ENCODE peak calls at places on chromosomes 4 and X, in nine cellular contexts. A is WTC11, J is omental fat pad, C is upper lobe of left lung, I is psoas muscle, T is cardiac fibroblast, B is progenitor cell of endocrine pancreas, O is tibial artery, Y is BJ. K is an unnamed sample.

GRCh38 chr4:2441393-2442174 is 22.8 kb downstream of the CFAP99 start:
- DNase-seq in A (peak; percentile 95), J (no peak), C (peak; percentile 57), I (peak; percentile 63), T (peak; percentile 69), B (peak; percentile 45), O (no peak), Y (no peak), K (peak; percentile 96)

GRCh38 chr4:24551492-24552330 is 32.6 kb downstream of the DHX15 start:
- DNase-seq in A (no peak), J (no peak), C (no peak), I (no peak), T (peak; percentile 48), B (no peak), O (no peak), Y (peak; percentile 24), K (no peak)

GRCh38 chr4:126338572-126338971 is 1023.8 kb downstream of the FAT4 start:
- DNase-seq in A (no peak), J (no peak), C (no peak), I (no peak), T (no peak), B (no peak), O (no peak), Y (no peak), K (no peak)

GRCh38 chr4:113958766-113959540 is 20.5 kb downstream of the ARSJ start:
- DNase-seq in A (no peak), J (no peak), C (no peak), I (no peak), T (peak; percentile 96), B (no peak), O (no peak), Y (peak; percentile 94), K (no peak)

GRCh38 chr4:103002551-103002950 is 17.0 kb downstream of the SLC9B1 start:
- DNase-seq in A (no peak), J (no peak), C (no peak), I (no peak), T (peak; percentile 37), B (no peak), O (no peak), Y (no peak), K (no peak)

GRCh38 chrX:111719426-111720210 is 38.6 kb downstream of the ALG13 start:
- DNase-seq in A (no peak), J (no peak), C (no peak), I (no peak), T (peak; percentile 5), B (no peak), O (no peak), Y (no peak), K (no peak)

GRCh38 chr4:151921811-151922210 is 161.0 kb upstream of the GATB start:
- DNase-seq in A (no peak), J (no peak), C (no peak), I (no peak), T (peak; percentile 59), B (no peak), O (no peak), Y (peak; percentile 57), K (no peak)

GRCh38 chr4:43607827-43608461 is 715.4 kb downstream of the GRXCR1 start:
- DNase-seq in A (no peak), J (no peak), C (no peak), I (no peak), T (no peak), B (no peak), O (no peak), Y (no peak), K (no peak)

GRCh38 chr4:144709793-144710525 is 64.0 kb downstream of the HHIP start:
- DNase-seq in A (no peak), J (no peak), C (no peak), I (no peak), T (peak; percentile 95), B (no peak), O (no peak), Y (no peak), K (no peak)

GRCh38 chr4:142719854-142720541 is 126.1 kb downstream of the INPP4B start:
- DNase-seq in A (no peak), J (no peak), C (no peak), I (no peak), T (peak; percentile 66), B (no peak), O (no peak), Y (no peak), K (peak; percentile 17)

GRCh38 chrX:154049209-154050112 is 29.8 kb upstream of the IRAK1 start:
- DNase-seq in A (no peak), J (no peak), C (no peak), I (peak; percentile 68), T (no peak), B (no peak), O (no peak), Y (no peak), K (no peak)

GRCh38 chr4:182230256-182230655 is 12.9 kb upstream of the TENM3 start:
- DNase-seq in A (no peak), J (no peak), C (no peak), I (no peak), T (no peak), B (no peak), O (no peak), Y (no peak), K (no peak)

GRCh38 chrX:106177982-106178321 is 9.8 kb downstream of the PWWP3B start:
- DNase-seq in A (no peak), J (no peak), C (no peak), I (no peak), T (no peak), B (no peak), O (no peak), Y (no peak), K (no peak)

GRCh38 chrX:2385224-2385623 is 115.6 kb downstream of the DHRSX start:
- DNase-seq in A (no peak), J (no peak), C (no peak), I (no peak), T (peak; percentile 85), B (no peak), O (no peak), Y (peak; percentile 40), K (no peak)

DNA sequence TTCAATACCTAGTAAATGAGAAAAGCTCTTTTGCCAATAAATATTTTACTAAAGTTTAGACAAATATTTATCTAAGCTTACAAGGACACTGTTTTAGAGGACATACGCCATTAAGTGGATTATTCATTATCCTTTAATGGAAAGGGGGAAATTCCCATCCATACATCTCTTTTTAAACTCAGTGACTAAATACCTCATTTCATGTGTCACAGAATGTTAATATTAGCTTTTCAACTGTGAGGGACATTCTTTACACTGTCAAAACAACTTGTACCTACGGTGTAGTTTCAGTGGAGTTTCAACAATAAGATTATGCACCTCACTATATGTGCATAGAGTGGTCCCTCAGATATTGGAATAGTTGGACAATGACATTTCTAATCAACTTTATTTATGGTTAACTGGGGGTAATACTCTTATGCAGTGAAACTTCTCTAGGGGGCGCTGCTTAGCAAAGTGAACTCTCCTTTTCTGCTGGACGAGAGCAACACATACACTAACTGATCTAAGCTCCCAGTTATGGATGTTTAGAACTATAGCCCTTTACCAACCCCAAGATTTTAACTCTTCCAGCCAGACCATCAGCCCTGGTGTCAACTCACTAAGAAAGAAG is 9.7 kb downstream of the HS6ST2 start:
- DNase-seq in A (no peak), J (no peak), C (no peak), I (no peak), T (no peak), B (no peak), O (no peak), Y (no peak), K (no peak)
- TF ChIP-seq CTCF in A (peak; percentile 43), J (no peak), C (no peak), I (no peak), T (no peak), B (peak; percentile 58), O (no peak), Y (no peak), K (no peak)

GRCh38 chr4:134906404-134907023 is 704.9 kb upstream of the PABPC4L start:
- DNase-seq in A (no peak), J (no peak), C (no peak), I (no peak), T (peak; percentile 1), B (no peak), O (no peak), Y (no peak), K (no peak)
- TF ChIP-seq CTCF in A (peak; percentile 31), J (no peak), C (no peak), I (no peak), T (no peak), B (peak; percentile 63), O (no peak), Y (peak; percentile 51), K (peak; percentile 44)

DNA sequence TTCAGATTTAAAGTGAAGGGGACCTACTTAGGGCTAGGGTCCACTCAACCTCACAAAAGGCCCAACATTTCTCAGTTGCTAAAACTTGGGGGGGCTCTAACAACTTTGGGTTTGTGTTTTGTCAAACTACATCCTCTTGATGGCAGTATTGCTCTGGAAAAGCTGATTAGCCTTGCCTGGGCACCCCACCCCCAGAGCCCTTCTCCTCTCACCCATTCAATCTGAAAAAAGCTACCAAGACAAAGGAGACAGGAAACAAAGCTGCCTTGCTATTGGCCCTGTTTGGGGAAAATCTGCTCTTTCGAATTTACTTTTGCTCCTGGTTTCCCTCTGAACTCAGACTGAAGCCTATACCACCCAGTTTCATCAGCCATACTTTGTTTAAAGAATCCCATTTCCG is 195.2 kb upstream of the STK26 start:
- DNase-seq in A (peak; percentile 23), J (no peak), C (no peak), I (no peak), T (peak; percentile 43), B (no peak), O (no peak), Y (no peak), K (peak; percentile 28)
- TF ChIP-seq CTCF in A (no peak), J (no peak), C (no peak), I (no peak), T (no peak), B (peak; percentile 49), O (no peak), Y (no peak), K (peak; percentile 58)

DNA sequence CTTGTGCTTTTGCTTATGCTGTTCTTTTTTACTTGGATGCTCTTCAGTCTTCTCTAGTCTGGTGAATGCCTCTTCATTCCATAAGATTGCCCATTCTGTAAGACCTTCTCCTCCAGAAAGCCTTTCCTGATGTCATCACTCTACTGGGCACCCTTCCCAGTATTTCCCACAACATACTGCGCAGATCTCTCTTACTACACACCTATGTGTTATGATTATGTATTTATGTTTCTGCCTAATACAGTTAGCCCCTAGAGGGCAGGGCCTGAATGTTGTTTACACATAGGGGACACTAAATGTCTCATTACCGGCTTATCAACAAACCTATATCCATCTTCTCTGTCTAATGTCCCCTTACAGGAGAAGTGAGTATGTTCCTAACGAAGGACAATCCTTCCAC is 21.1 kb downstream of the AIFM1 start:
- DNase-seq in A (no peak), J (no peak), C (no peak), I (no peak), T (peak; percentile 76), B (no peak), O (no peak), Y (no peak), K (no peak)
- TF ChIP-seq CTCF in A (no peak), J (no peak), C (no peak), I (no peak), T (peak; percentile 35), B (no peak), O (no peak), Y (peak; percentile 5), K (peak; percentile 13)

DNA sequence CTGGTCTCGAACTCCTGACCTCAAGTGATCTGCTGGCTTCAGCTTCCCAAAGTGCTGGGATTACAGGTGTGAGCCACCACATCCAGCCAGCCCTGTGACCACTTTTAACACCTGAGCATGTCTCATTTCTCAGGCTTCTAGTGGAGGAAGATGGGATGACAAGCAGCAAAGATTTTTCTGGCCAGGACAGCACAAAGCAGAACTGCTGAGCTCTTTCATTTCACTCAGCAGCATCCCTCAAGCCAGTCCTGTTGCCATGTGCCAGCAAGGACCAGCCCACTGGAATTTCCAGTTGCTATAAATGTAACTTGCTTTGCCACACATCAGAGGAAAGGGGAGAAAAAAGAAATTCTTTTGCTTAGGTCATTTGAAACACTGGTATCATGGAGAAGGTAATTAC is 75.9 kb downstream of the SLC9A7 start:
- DNase-seq in A (peak; percentile 9), J (no peak), C (no peak), I (no peak), T (no peak), B (no peak), O (no peak), Y (no peak), K (no peak)
- TF ChIP-seq CTCF in A (no peak), J (no peak), C (no peak), I (no peak), T (peak; percentile 9), B (no peak), O (no peak), Y (peak; percentile 2), K (no peak)

K was measured in GM13977.